ENCODE peak calls at places on chromosomes 6 and 20, in ten cellular contexts. One of them, this sample, is unnamed.
A peak's percentile ranks its signal among the peaks of the same experiment; 100 is the strongest.

GRCh38 chr20:61397790-61398189 is 145.7 kb downstream of the CDH4 start:
- DNase-seq in putamen: no peak
- DNase-seq in stimulated activated CD8-positive, alpha-beta memory T cell treated with anti-CD3 and anti-CD28 coated beads, Interleukin-7, amount 100 ng/mL, for 4 hours: no peak
- DNase-seq in NCI-H1105 treated with DMSO at 0.1 percent for 48 hours: no peak
- DNase-seq in CD8-positive, alpha-beta memory T cell: no peak
- DNase-seq in stimulated activated CD4-positive, alpha-beta T cell treated with anti-CD3 and anti-CD28 coated beads, Interleukin-12 subunit alpha, Interleukin-12 subunit beta, amount 100 ng/mL, for 4 hours: no peak
- DNase-seq in HTR-8/SVneo: no peak
- DNase-seq in NCI-H748 treated with DMSO at 0.1 percent for 48 hours: no peak
- DNase-seq in left ventricle myocardium inferior: no peak
- DNase-seq in posterior vena cava: peak; percentile 54
- DNase-seq in this sample: no peak

GRCh38 chr6:16286151-16286522 is 47.8 kb downstream of the GMPR start:
- DNase-seq in HTR-8/SVneo: peak; percentile 40
- DNase-seq in posterior vena cava: no peak
- DNase-seq in stimulated activated CD8-positive, alpha-beta memory T cell treated with anti-CD3 and anti-CD28 coated beads, Interleukin-7, amount 100 ng/mL, for 4 hours: no peak
- DNase-seq in stimulated activated CD4-positive, alpha-beta T cell treated with anti-CD3 and anti-CD28 coated beads, Interleukin-12 subunit alpha, Interleukin-12 subunit beta, amount 100 ng/mL, for 4 hours: peak; percentile 23
- DNase-seq in putamen: peak; percentile 67
- DNase-seq in NCI-H1105 treated with DMSO at 0.1 percent for 48 hours: no peak
- DNase-seq in CD8-positive, alpha-beta memory T cell: no peak
- DNase-seq in NCI-H748 treated with DMSO at 0.1 percent for 48 hours: no peak
- DNase-seq in left ventricle myocardium inferior: no peak
- DNase-seq in this sample: peak; percentile 30

GRCh38 chr6:12371641-12372146 is 81.5 kb downstream of the EDN1 start:
- DNase-seq in HTR-8/SVneo: no peak
- DNase-seq in putamen: no peak
- DNase-seq in left ventricle myocardium inferior: no peak
- DNase-seq in stimulated activated CD8-positive, alpha-beta memory T cell treated with anti-CD3 and anti-CD28 coated beads, Interleukin-7, amount 100 ng/mL, for 4 hours: no peak
- DNase-seq in CD8-positive, alpha-beta memory T cell: no peak
- DNase-seq in NCI-H1105 treated with DMSO at 0.1 percent for 48 hours: no peak
- DNase-seq in posterior vena cava: no peak
- DNase-seq in stimulated activated CD4-positive, alpha-beta T cell treated with anti-CD3 and anti-CD28 coated beads, Interleukin-12 subunit alpha, Interleukin-12 subunit beta, amount 100 ng/mL, for 4 hours: no peak
- DNase-seq in NCI-H748 treated with DMSO at 0.1 percent for 48 hours: no peak
- DNase-seq in this sample: no peak

GRCh38 chr20:58512808-58513552 is 2.2 kb downstream of the APCDD1L start:
- DNase-seq in putamen: no peak
- DNase-seq in HTR-8/SVneo: no peak
- DNase-seq in posterior vena cava: no peak
- DNase-seq in stimulated activated CD4-positive, alpha-beta T cell treated with anti-CD3 and anti-CD28 coated beads, Interleukin-12 subunit alpha, Interleukin-12 subunit beta, amount 100 ng/mL, for 4 hours: no peak
- DNase-seq in CD8-positive, alpha-beta memory T cell: no peak
- DNase-seq in left ventricle myocardium inferior: no peak
- DNase-seq in NCI-H748 treated with DMSO at 0.1 percent for 48 hours: no peak
- DNase-seq in NCI-H1105 treated with DMSO at 0.1 percent for 48 hours: no peak
- DNase-seq in stimulated activated CD8-positive, alpha-beta memory T cell treated with anti-CD3 and anti-CD28 coated beads, Interleukin-7, amount 100 ng/mL, for 4 hours: no peak
- DNase-seq in this sample: no peak

GRCh38 chr20:6744805-6745204 is 22.7 kb upstream of the BMP2 start:
- DNase-seq in NCI-H748 treated with DMSO at 0.1 percent for 48 hours: no peak
- DNase-seq in HTR-8/SVneo: no peak
- DNase-seq in putamen: no peak
- DNase-seq in CD8-positive, alpha-beta memory T cell: no peak
- DNase-seq in NCI-H1105 treated with DMSO at 0.1 percent for 48 hours: no peak
- DNase-seq in stimulated activated CD4-positive, alpha-beta T cell treated with anti-CD3 and anti-CD28 coated beads, Interleukin-12 subunit alpha, Interleukin-12 subunit beta, amount 100 ng/mL, for 4 hours: no peak
- DNase-seq in stimulated activated CD8-positive, alpha-beta memory T cell treated with anti-CD3 and anti-CD28 coated beads, Interleukin-7, amount 100 ng/mL, for 4 hours: no peak
- DNase-seq in posterior vena cava: no peak
- DNase-seq in left ventricle myocardium inferior: no peak
- DNase-seq in this sample: no peak

GRCh38 chr20:21901470-21902275 is 196.2 kb downstream of the PAX1 start:
- DNase-seq in putamen: no peak
- DNase-seq in NCI-H1105 treated with DMSO at 0.1 percent for 48 hours: peak; percentile 89
- DNase-seq in NCI-H748 treated with DMSO at 0.1 percent for 48 hours: peak; percentile 52
- DNase-seq in left ventricle myocardium inferior: peak; percentile 56
- DNase-seq in stimulated activated CD8-positive, alpha-beta memory T cell treated with anti-CD3 and anti-CD28 coated beads, Interleukin-7, amount 100 ng/mL, for 4 hours: no peak
- DNase-seq in CD8-positive, alpha-beta memory T cell: no peak
- DNase-seq in stimulated activated CD4-positive, alpha-beta T cell treated with anti-CD3 and anti-CD28 coated beads, Interleukin-12 subunit alpha, Interleukin-12 subunit beta, amount 100 ng/mL, for 4 hours: no peak
- DNase-seq in posterior vena cava: peak; percentile 93
- DNase-seq in HTR-8/SVneo: no peak
- DNase-seq in this sample: no peak

GRCh38 chr6:14770572-14770971 is 475.3 kb upstream of the JARID2 start:
- DNase-seq in left ventricle myocardium inferior: no peak
- DNase-seq in putamen: no peak
- DNase-seq in posterior vena cava: no peak
- DNase-seq in stimulated activated CD8-positive, alpha-beta memory T cell treated with anti-CD3 and anti-CD28 coated beads, Interleukin-7, amount 100 ng/mL, for 4 hours: no peak
- DNase-seq in NCI-H748 treated with DMSO at 0.1 percent for 48 hours: no peak
- DNase-seq in NCI-H1105 treated with DMSO at 0.1 percent for 48 hours: no peak
- DNase-seq in CD8-positive, alpha-beta memory T cell: no peak
- DNase-seq in stimulated activated CD4-positive, alpha-beta T cell treated with anti-CD3 and anti-CD28 coated beads, Interleukin-12 subunit alpha, Interleukin-12 subunit beta, amount 100 ng/mL, for 4 hours: no peak
- DNase-seq in HTR-8/SVneo: no peak
- DNase-seq in this sample: no peak

GRCh38 chr6:113644861-113645575 is 212.1 kb upstream of the MARCKS start:
- DNase-seq in stimulated activated CD8-positive, alpha-beta memory T cell treated with anti-CD3 and anti-CD28 coated beads, Interleukin-7, amount 100 ng/mL, for 4 hours: no peak
- DNase-seq in putamen: no peak
- DNase-seq in HTR-8/SVneo: peak; percentile 48
- DNase-seq in NCI-H1105 treated with DMSO at 0.1 percent for 48 hours: no peak
- DNase-seq in CD8-positive, alpha-beta memory T cell: no peak
- DNase-seq in NCI-H748 treated with DMSO at 0.1 percent for 48 hours: no peak
- DNase-seq in left ventricle myocardium inferior: no peak
- DNase-seq in posterior vena cava: no peak
- DNase-seq in stimulated activated CD4-positive, alpha-beta T cell treated with anti-CD3 and anti-CD28 coated beads, Interleukin-12 subunit alpha, Interleukin-12 subunit beta, amount 100 ng/mL, for 4 hours: no peak
- DNase-seq in this sample: no peak

GRCh38 chr20:6819599-6819998 is 52.1 kb downstream of the BMP2 start:
- DNase-seq in left ventricle myocardium inferior: no peak
- DNase-seq in NCI-H1105 treated with DMSO at 0.1 percent for 48 hours: peak; percentile 67
- DNase-seq in putamen: no peak
- DNase-seq in HTR-8/SVneo: no peak
- DNase-seq in stimulated activated CD4-positive, alpha-beta T cell treated with anti-CD3 and anti-CD28 coated beads, Interleukin-12 subunit alpha, Interleukin-12 subunit beta, amount 100 ng/mL, for 4 hours: no peak
- DNase-seq in posterior vena cava: no peak
- DNase-seq in stimulated activated CD8-positive, alpha-beta memory T cell treated with anti-CD3 and anti-CD28 coated beads, Interleukin-7, amount 100 ng/mL, for 4 hours: no peak
- DNase-seq in NCI-H748 treated with DMSO at 0.1 percent for 48 hours: peak; percentile 17
- DNase-seq in CD8-positive, alpha-beta memory T cell: no peak
- DNase-seq in this sample: peak; percentile 32

GRCh38 chr20:38049800-38050199 is 16.3 kb downstream of the RPRD1B start:
- DNase-seq in HTR-8/SVneo: peak; percentile 84
- DNase-seq in stimulated activated CD8-positive, alpha-beta memory T cell treated with anti-CD3 and anti-CD28 coated beads, Interleukin-7, amount 100 ng/mL, for 4 hours: no peak
- DNase-seq in posterior vena cava: no peak
- DNase-seq in stimulated activated CD4-positive, alpha-beta T cell treated with anti-CD3 and anti-CD28 coated beads, Interleukin-12 subunit alpha, Interleukin-12 subunit beta, amount 100 ng/mL, for 4 hours: no peak
- DNase-seq in CD8-positive, alpha-beta memory T cell: no peak
- DNase-seq in NCI-H1105 treated with DMSO at 0.1 percent for 48 hours: no peak
- DNase-seq in putamen: no peak
- DNase-seq in NCI-H748 treated with DMSO at 0.1 percent for 48 hours: no peak
- DNase-seq in left ventricle myocardium inferior: no peak
- DNase-seq in this sample: no peak

GRCh38 chr20:12372557-12372956 is 454.9 kb downstream of the BTBD3 start:
- DNase-seq in NCI-H748 treated with DMSO at 0.1 percent for 48 hours: peak; percentile 98
- DNase-seq in left ventricle myocardium inferior: no peak
- DNase-seq in stimulated activated CD4-positive, alpha-beta T cell treated with anti-CD3 and anti-CD28 coated beads, Interleukin-12 subunit alpha, Interleukin-12 subunit beta, amount 100 ng/mL, for 4 hours: no peak
- DNase-seq in posterior vena cava: no peak
- DNase-seq in CD8-positive, alpha-beta memory T cell: no peak
- DNase-seq in HTR-8/SVneo: no peak
- DNase-seq in stimulated activated CD8-positive, alpha-beta memory T cell treated with anti-CD3 and anti-CD28 coated beads, Interleukin-7, amount 100 ng/mL, for 4 hours: no peak
- DNase-seq in NCI-H1105 treated with DMSO at 0.1 percent for 48 hours: peak; percentile 81
- DNase-seq in putamen: no peak
- DNase-seq in this sample: no peak

GRCh38 chr6:136822051-136822378 is 377 bp upstream of the PEX7 start:
- DNase-seq in HTR-8/SVneo: no peak
- DNase-seq in NCI-H1105 treated with DMSO at 0.1 percent for 48 hours: no peak
- DNase-seq in stimulated activated CD8-positive, alpha-beta memory T cell treated with anti-CD3 and anti-CD28 coated beads, Interleukin-7, amount 100 ng/mL, for 4 hours: peak; percentile 2
- DNase-seq in posterior vena cava: no peak
- DNase-seq in CD8-positive, alpha-beta memory T cell: no peak
- DNase-seq in putamen: no peak
- DNase-seq in stimulated activated CD4-positive, alpha-beta T cell treated with anti-CD3 and anti-CD28 coated beads, Interleukin-12 subunit alpha, Interleukin-12 subunit beta, amount 100 ng/mL, for 4 hours: peak; percentile 12
- DNase-seq in left ventricle myocardium inferior: no peak
- DNase-seq in NCI-H748 treated with DMSO at 0.1 percent for 48 hours: no peak
- DNase-seq in this sample: no peak

GRCh38 chr6:17869010-17869752 is 118.3 kb downstream of the KIF13A start:
- DNase-seq in NCI-H748 treated with DMSO at 0.1 percent for 48 hours: no peak
- DNase-seq in HTR-8/SVneo: no peak
- DNase-seq in CD8-positive, alpha-beta memory T cell: no peak
- DNase-seq in putamen: peak; percentile 82
- DNase-seq in posterior vena cava: no peak
- DNase-seq in stimulated activated CD4-positive, alpha-beta T cell treated with anti-CD3 and anti-CD28 coated beads, Interleukin-12 subunit alpha, Interleukin-12 subunit beta, amount 100 ng/mL, for 4 hours: no peak
- DNase-seq in left ventricle myocardium inferior: no peak
- DNase-seq in NCI-H1105 treated with DMSO at 0.1 percent for 48 hours: no peak
- DNase-seq in stimulated activated CD8-positive, alpha-beta memory T cell treated with anti-CD3 and anti-CD28 coated beads, Interleukin-7, amount 100 ng/mL, for 4 hours: no peak
- DNase-seq in this sample: no peak

GRCh38 chr6:31851485-31851832 is 11.2 kb downstream of the NEU1 start:
- DNase-seq in NCI-H748 treated with DMSO at 0.1 percent for 48 hours: no peak
- DNase-seq in posterior vena cava: no peak
- DNase-seq in CD8-positive, alpha-beta memory T cell: no peak
- DNase-seq in HTR-8/SVneo: no peak
- DNase-seq in left ventricle myocardium inferior: no peak
- DNase-seq in NCI-H1105 treated with DMSO at 0.1 percent for 48 hours: no peak
- DNase-seq in stimulated activated CD8-positive, alpha-beta memory T cell treated with anti-CD3 and anti-CD28 coated beads, Interleukin-7, amount 100 ng/mL, for 4 hours: no peak
- DNase-seq in putamen: no peak
- DNase-seq in stimulated activated CD4-positive, alpha-beta T cell treated with anti-CD3 and anti-CD28 coated beads, Interleukin-12 subunit alpha, Interleukin-12 subunit beta, amount 100 ng/mL, for 4 hours: no peak
- DNase-seq in this sample: no peak

GRCh38 chr20:57135875-57136274 is 130.6 kb downstream of the BMP7 start:
- DNase-seq in stimulated activated CD4-positive, alpha-beta T cell treated with anti-CD3 and anti-CD28 coated beads, Interleukin-12 subunit alpha, Interleukin-12 subunit beta, amount 100 ng/mL, for 4 hours: no peak
- DNase-seq in putamen: no peak
- DNase-seq in CD8-positive, alpha-beta memory T cell: no peak
- DNase-seq in stimulated activated CD8-positive, alpha-beta memory T cell treated with anti-CD3 and anti-CD28 coated beads, Interleukin-7, amount 100 ng/mL, for 4 hours: no peak
- DNase-seq in posterior vena cava: no peak
- DNase-seq in NCI-H1105 treated with DMSO at 0.1 percent for 48 hours: no peak
- DNase-seq in HTR-8/SVneo: no peak
- DNase-seq in left ventricle myocardium inferior: no peak
- DNase-seq in NCI-H748 treated with DMSO at 0.1 percent for 48 hours: no peak
- DNase-seq in this sample: no peak

GRCh38 chr20:51372176-51372803 is 170.2 kb downstream of the NFATC2 start:
- DNase-seq in stimulated activated CD4-positive, alpha-beta T cell treated with anti-CD3 and anti-CD28 coated beads, Interleukin-12 subunit alpha, Interleukin-12 subunit beta, amount 100 ng/mL, for 4 hours: peak; percentile 63
- DNase-seq in left ventricle myocardium inferior: peak; percentile 59
- DNase-seq in CD8-positive, alpha-beta memory T cell: peak; percentile 35
- DNase-seq in posterior vena cava: peak; percentile 85
- DNase-seq in HTR-8/SVneo: peak; percentile 98
- DNase-seq in NCI-H1105 treated with DMSO at 0.1 percent for 48 hours: peak; percentile 50
- DNase-seq in stimulated activated CD8-positive, alpha-beta memory T cell treated with anti-CD3 and anti-CD28 coated beads, Interleukin-7, amount 100 ng/mL, for 4 hours: peak; percentile 24
- DNase-seq in NCI-H748 treated with DMSO at 0.1 percent for 48 hours: no peak
- DNase-seq in putamen: peak; percentile 34
- DNase-seq in this sample: peak; percentile 89

GRCh38 chr6:84255641-84256040 is 28.2 kb upstream of the CEP162 start:
- DNase-seq in HTR-8/SVneo: no peak
- DNase-seq in putamen: no peak
- DNase-seq in stimulated activated CD8-positive, alpha-beta memory T cell treated with anti-CD3 and anti-CD28 coated beads, Interleukin-7, amount 100 ng/mL, for 4 hours: no peak
- DNase-seq in left ventricle myocardium inferior: no peak
- DNase-seq in stimulated activated CD4-positive, alpha-beta T cell treated with anti-CD3 and anti-CD28 coated beads, Interleukin-12 subunit alpha, Interleukin-12 subunit beta, amount 100 ng/mL, for 4 hours: no peak
- DNase-seq in NCI-H1105 treated with DMSO at 0.1 percent for 48 hours: no peak
- DNase-seq in posterior vena cava: no peak
- DNase-seq in CD8-positive, alpha-beta memory T cell: no peak
- DNase-seq in NCI-H748 treated with DMSO at 0.1 percent for 48 hours: no peak
- DNase-seq in this sample: no peak

GRCh38 chr6:160437153-160437552 is 89.0 kb downstream of the SLC22A3 start:
- DNase-seq in putamen: no peak
- DNase-seq in NCI-H748 treated with DMSO at 0.1 percent for 48 hours: no peak
- DNase-seq in left ventricle myocardium inferior: no peak
- DNase-seq in CD8-positive, alpha-beta memory T cell: no peak
- DNase-seq in NCI-H1105 treated with DMSO at 0.1 percent for 48 hours: no peak
- DNase-seq in stimulated activated CD8-positive, alpha-beta memory T cell treated with anti-CD3 and anti-CD28 coated beads, Interleukin-7, amount 100 ng/mL, for 4 hours: no peak
- DNase-seq in posterior vena cava: no peak
- DNase-seq in HTR-8/SVneo: no peak
- DNase-seq in stimulated activated CD4-positive, alpha-beta T cell treated with anti-CD3 and anti-CD28 coated beads, Interleukin-12 subunit alpha, Interleukin-12 subunit beta, amount 100 ng/mL, for 4 hours: no peak
- DNase-seq in this sample: no peak

GRCh38 chr6:66478705-66479104 is 771.7 kb upstream of the EYS start:
- DNase-seq in putamen: no peak
- DNase-seq in NCI-H748 treated with DMSO at 0.1 percent for 48 hours: no peak
- DNase-seq in stimulated activated CD4-positive, alpha-beta T cell treated with anti-CD3 and anti-CD28 coated beads, Interleukin-12 subunit alpha, Interleukin-12 subunit beta, amount 100 ng/mL, for 4 hours: no peak
- DNase-seq in CD8-positive, alpha-beta memory T cell: no peak
- DNase-seq in HTR-8/SVneo: no peak
- DNase-seq in posterior vena cava: no peak
- DNase-seq in stimulated activated CD8-positive, alpha-beta memory T cell treated with anti-CD3 and anti-CD28 coated beads, Interleukin-7, amount 100 ng/mL, for 4 hours: no peak
- DNase-seq in NCI-H1105 treated with DMSO at 0.1 percent for 48 hours: no peak
- DNase-seq in left ventricle myocardium inferior: no peak
- DNase-seq in this sample: no peak

GRCh38 chr20:444117-444516 is 18.2 kb downstream of the TBC1D20 start:
- DNase-seq in left ventricle myocardium inferior: no peak
- DNase-seq in NCI-H1105 treated with DMSO at 0.1 percent for 48 hours: no peak
- DNase-seq in stimulated activated CD4-positive, alpha-beta T cell treated with anti-CD3 and anti-CD28 coated beads, Interleukin-12 subunit alpha, Interleukin-12 subunit beta, amount 100 ng/mL, for 4 hours: no peak
- DNase-seq in stimulated activated CD8-positive, alpha-beta memory T cell treated with anti-CD3 and anti-CD28 coated beads, Interleukin-7, amount 100 ng/mL, for 4 hours: no peak
- DNase-seq in CD8-positive, alpha-beta memory T cell: no peak
- DNase-seq in putamen: no peak
- DNase-seq in posterior vena cava: no peak
- DNase-seq in HTR-8/SVneo: no peak
- DNase-seq in NCI-H748 treated with DMSO at 0.1 percent for 48 hours: no peak
- DNase-seq in this sample: no peak

GRCh38 chr6:144477396-144477795 is 192.3 kb downstream of the UTRN start:
- DNase-seq in NCI-H1105 treated with DMSO at 0.1 percent for 48 hours: no peak
- DNase-seq in NCI-H748 treated with DMSO at 0.1 percent for 48 hours: no peak
- DNase-seq in HTR-8/SVneo: no peak
- DNase-seq in left ventricle myocardium inferior: no peak
- DNase-seq in posterior vena cava: no peak
- DNase-seq in putamen: no peak
- DNase-seq in stimulated activated CD4-positive, alpha-beta T cell treated with anti-CD3 and anti-CD28 coated beads, Interleukin-12 subunit alpha, Interleukin-12 subunit beta, amount 100 ng/mL, for 4 hours: no peak
- DNase-seq in stimulated activated CD8-positive, alpha-beta memory T cell treated with anti-CD3 and anti-CD28 coated beads, Interleukin-7, amount 100 ng/mL, for 4 hours: no peak
- DNase-seq in CD8-positive, alpha-beta memory T cell: no peak
- DNase-seq in this sample: no peak

GRCh38 chr6:84317463-84317862 is 90.0 kb upstream of the CEP162 start:
- DNase-seq in stimulated activated CD8-positive, alpha-beta memory T cell treated with anti-CD3 and anti-CD28 coated beads, Interleukin-7, amount 100 ng/mL, for 4 hours: no peak
- DNase-seq in HTR-8/SVneo: no peak
- DNase-seq in stimulated activated CD4-positive, alpha-beta T cell treated with anti-CD3 and anti-CD28 coated beads, Interleukin-12 subunit alpha, Interleukin-12 subunit beta, amount 100 ng/mL, for 4 hours: no peak
- DNase-seq in posterior vena cava: no peak
- DNase-seq in NCI-H748 treated with DMSO at 0.1 percent for 48 hours: no peak
- DNase-seq in putamen: no peak
- DNase-seq in CD8-positive, alpha-beta memory T cell: no peak
- DNase-seq in NCI-H1105 treated with DMSO at 0.1 percent for 48 hours: no peak
- DNase-seq in left ventricle myocardium inferior: no peak
- DNase-seq in this sample: no peak

GRCh38 chr6:112298816-112299281 is 44.5 kb upstream of the LAMA4 start:
- DNase-seq in NCI-H748 treated with DMSO at 0.1 percent for 48 hours: no peak
- DNase-seq in HTR-8/SVneo: peak; percentile 34
- DNase-seq in NCI-H1105 treated with DMSO at 0.1 percent for 48 hours: no peak
- DNase-seq in CD8-positive, alpha-beta memory T cell: no peak
- DNase-seq in stimulated activated CD4-positive, alpha-beta T cell treated with anti-CD3 and anti-CD28 coated beads, Interleukin-12 subunit alpha, Interleukin-12 subunit beta, amount 100 ng/mL, for 4 hours: no peak
- DNase-seq in putamen: no peak
- DNase-seq in posterior vena cava: no peak
- DNase-seq in left ventricle myocardium inferior: no peak
- DNase-seq in stimulated activated CD8-positive, alpha-beta memory T cell treated with anti-CD3 and anti-CD28 coated beads, Interleukin-7, amount 100 ng/mL, for 4 hours: no peak
- DNase-seq in this sample: peak; percentile 38

GRCh38 chr6:2990179-2990931 is 9.3 kb upstream of the NQO2 start:
- DNase-seq in left ventricle myocardium inferior: no peak
- DNase-seq in CD8-positive, alpha-beta memory T cell: no peak
- DNase-seq in stimulated activated CD8-positive, alpha-beta memory T cell treated with anti-CD3 and anti-CD28 coated beads, Interleukin-7, amount 100 ng/mL, for 4 hours: no peak
- DNase-seq in NCI-H1105 treated with DMSO at 0.1 percent for 48 hours: peak; percentile 48
- DNase-seq in putamen: peak; percentile 48
- DNase-seq in HTR-8/SVneo: no peak
- DNase-seq in posterior vena cava: no peak
- DNase-seq in NCI-H748 treated with DMSO at 0.1 percent for 48 hours: peak; percentile 40
- DNase-seq in stimulated activated CD4-positive, alpha-beta T cell treated with anti-CD3 and anti-CD28 coated beads, Interleukin-12 subunit alpha, Interleukin-12 subunit beta, amount 100 ng/mL, for 4 hours: no peak
- DNase-seq in this sample: peak; percentile 24

GRCh38 chr6:125363360-125364121 is 61.8 kb upstream of the HDDC2 start:
- DNase-seq in stimulated activated CD8-positive, alpha-beta memory T cell treated with anti-CD3 and anti-CD28 coated beads, Interleukin-7, amount 100 ng/mL, for 4 hours: no peak
- DNase-seq in posterior vena cava: peak; percentile 88
- DNase-seq in NCI-H1105 treated with DMSO at 0.1 percent for 48 hours: peak; percentile 84
- DNase-seq in putamen: peak; percentile 35
- DNase-seq in left ventricle myocardium inferior: peak; percentile 79
- DNase-seq in NCI-H748 treated with DMSO at 0.1 percent for 48 hours: peak; percentile 63
- DNase-seq in HTR-8/SVneo: peak; percentile 20
- DNase-seq in stimulated activated CD4-positive, alpha-beta T cell treated with anti-CD3 and anti-CD28 coated beads, Interleukin-12 subunit alpha, Interleukin-12 subunit beta, amount 100 ng/mL, for 4 hours: no peak
- DNase-seq in CD8-positive, alpha-beta memory T cell: no peak
- DNase-seq in this sample: peak; percentile 19

GRCh38 chr6:168996106-168996505 is 257.5 kb downstream of the THBS2 start:
- DNase-seq in CD8-positive, alpha-beta memory T cell: no peak
- DNase-seq in HTR-8/SVneo: no peak
- DNase-seq in stimulated activated CD8-positive, alpha-beta memory T cell treated with anti-CD3 and anti-CD28 coated beads, Interleukin-7, amount 100 ng/mL, for 4 hours: no peak
- DNase-seq in posterior vena cava: no peak
- DNase-seq in stimulated activated CD4-positive, alpha-beta T cell treated with anti-CD3 and anti-CD28 coated beads, Interleukin-12 subunit alpha, Interleukin-12 subunit beta, amount 100 ng/mL, for 4 hours: no peak
- DNase-seq in left ventricle myocardium inferior: no peak
- DNase-seq in putamen: no peak
- DNase-seq in NCI-H748 treated with DMSO at 0.1 percent for 48 hours: no peak
- DNase-seq in NCI-H1105 treated with DMSO at 0.1 percent for 48 hours: no peak
- DNase-seq in this sample: no peak

GRCh38 chr6:87483929-87484328 is 11.2 kb downstream of the SLC35A1 start:
- DNase-seq in left ventricle myocardium inferior: no peak
- DNase-seq in stimulated activated CD8-positive, alpha-beta memory T cell treated with anti-CD3 and anti-CD28 coated beads, Interleukin-7, amount 100 ng/mL, for 4 hours: no peak
- DNase-seq in posterior vena cava: no peak
- DNase-seq in NCI-H1105 treated with DMSO at 0.1 percent for 48 hours: no peak
- DNase-seq in stimulated activated CD4-positive, alpha-beta T cell treated with anti-CD3 and anti-CD28 coated beads, Interleukin-12 subunit alpha, Interleukin-12 subunit beta, amount 100 ng/mL, for 4 hours: no peak
- DNase-seq in NCI-H748 treated with DMSO at 0.1 percent for 48 hours: no peak
- DNase-seq in CD8-positive, alpha-beta memory T cell: no peak
- DNase-seq in putamen: no peak
- DNase-seq in HTR-8/SVneo: no peak
- DNase-seq in this sample: no peak

This sample was measured in Calu3.